ENCODE peak calls at places on chromosomes 1 and 21, in ten cellular contexts. I is right cardiac atrium; S is heart right ventricle; B is endodermal cell; E is lower lobe of right lung; Y is aorta; W is naive thymus-derived CD4-positive, alpha-beta T cell; Q is cardiac muscle cell; O is right lobe of liver; F is fibroblast of lung. P is an unnamed sample. For H3K4me1 and H3K27me3, the result is how much of the 10 kb centered on the place peaks cover.

GRCh38 chr1:162256287-162256686 is 120.4 kb downstream of the SPATA46 start:
- DNase-seq in O (no peak), B (no peak), S (no peak), I (no peak), Y (no peak), Q (no peak), W (no peak), E (no peak), F (no peak), P (no peak)

GRCh38 chr1:217780993-217781392 is 149.8 kb downstream of the SPATA17 start:
- DNase-seq in Q (no peak), B (no peak), W (no peak), O (no peak), E (no peak), I (no peak), Y (no peak), F (no peak), S (no peak), P (no peak)

GRCh38 chr1:71521655-71522264 is 440.9 kb upstream of the ZRANB2 start:
- DNase-seq in Y (peak), S (no peak), B (peak), O (no peak), W (no peak), E (no peak), Q (peak), F (peak), I (peak), P (no peak)

GRCh38 chr1:183306317-183307042 is 111.7 kb downstream of the NMNAT2 start:
- DNase-seq in I (no peak), Y (no peak), E (no peak), B (peak), Q (no peak), S (no peak), W (no peak), F (no peak), O (no peak), P (no peak)

GRCh38 chr1:168386492-168386891 is 105.8 kb downstream of the TBX19 start:
- DNase-seq in E (no peak), F (no peak), W (no peak), O (no peak), S (no peak), I (no peak), Y (no peak), Q (no peak), B (peak), P (no peak)

GRCh38 chr1:228989992-228990827 is 254.9 kb downstream of the RHOU start:
- DNase-seq in E (peak), I (peak), W (no peak), B (peak), Q (peak), Y (peak), S (peak), O (peak), F (no peak), P (no peak)

GRCh38 chr21:35984654-35985366 is 75.5 kb downstream of the SETD4 start:
- DNase-seq in Y (no peak), B (no peak), F (no peak), O (no peak), E (no peak), Q (no peak), W (no peak), S (no peak), I (no peak), P (no peak)

GRCh38 chr1:147334292-147334691 is 91.8 kb downstream of the CHD1L start:
- DNase-seq in I (no peak), F (no peak), E (no peak), Q (peak), S (no peak), Y (no peak), W (no peak), O (no peak), B (no peak), P (no peak)

GRCh38 chr1:7470904-7471638 is 300.0 kb upstream of the VAMP3 start:
- DNase-seq in B (no peak), Y (peak), Q (peak), E (peak), W (no peak), I (peak), S (peak), O (no peak), F (peak), P (peak)

GRCh38 chr1:28102169-28102568 is 13.8 kb upstream of the EYA3 start:
- DNase-seq in W (no peak), O (no peak), Q (no peak), E (no peak), F (no peak), S (no peak), Y (no peak), B (no peak), I (no peak), P (no peak)

GRCh38 chr21:15455819-15456462 is 273.8 kb upstream of the USP25 start:
- DNase-seq in S (no peak), O (peak), W (no peak), E (no peak), I (no peak), F (no peak), Y (no peak), B (no peak), Q (no peak), P (peak)

GRCh38 chr21:29953690-29954089 is 13.9 kb upstream of the GRIK1 start:
- DNase-seq in E (no peak), F (no peak), I (no peak), B (no peak), W (no peak), O (no peak), Q (no peak), Y (no peak), S (no peak), P (no peak)

GRCh38 chr1:32411261-32411660 is 17.0 kb upstream of the BSDC1 start:
- DNase-seq in Q (no peak), S (no peak), W (no peak), Y (no peak), I (no peak), O (no peak), E (no peak), F (no peak), B (no peak), P (no peak)

GRCh38 chr1:11285883-11286734 is 13.1 kb downstream of the UBIAD1 start:
- DNase-seq in O (no peak), Q (peak), W (no peak), B (no peak), E (no peak), I (no peak), Y (no peak), S (no peak), F (peak), P (no peak)

GRCh38 chr1:94339229-94339927 is 78.8 kb upstream of the ABCD3 start:
- DNase-seq in Y (no peak), F (no peak), E (no peak), B (no peak), O (no peak), I (no peak), Q (no peak), W (no peak), S (no peak), P (no peak)

GRCh38 chr1:111209622-111210021 is 9.2 kb upstream of the DENND2D start:
- DNase-seq in F (no peak), Q (no peak), S (no peak), B (no peak), E (no peak), W (no peak), Y (no peak), I (no peak), O (no peak), P (no peak)

GRCh38 chr1:24119859-24120756 is 8.2 kb upstream of the MYOM3 start:
- DNase-seq in B (no peak), F (peak), I (peak), S (peak), Y (peak), E (peak), Q (peak), W (no peak), O (peak), P (no peak)

DNA sequence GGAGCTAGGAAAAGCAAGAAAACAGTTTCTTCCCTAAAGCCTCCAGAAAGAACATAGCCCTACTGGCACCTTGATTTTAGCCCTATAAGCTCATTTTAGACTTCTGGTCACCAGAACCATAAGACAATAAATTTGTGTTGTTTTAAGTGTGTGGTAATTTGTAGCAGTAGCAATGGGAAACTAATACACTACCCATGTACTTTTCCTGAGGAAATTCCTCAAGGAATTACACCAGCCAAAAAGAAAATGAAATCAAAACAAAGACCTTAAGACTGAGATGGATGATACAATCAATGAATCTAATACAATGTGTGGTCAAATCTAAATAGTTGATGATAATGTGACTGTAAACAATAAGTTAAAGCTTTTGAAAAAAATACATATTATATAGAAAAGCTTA is 11.8 kb downstream of the VAMP4 start:
- DNase-seq in B (no peak), E (no peak), Y (no peak), I (no peak), W (no peak), O (no peak), F (no peak), Q (no peak), S (no peak), P (no peak)
- H3K4me1 ChIP-seq in B (under half), E (under half), Y (under half), I (under half), W (under half), O (under half), F (under half), Q (under half), S (under half), P (under half)

GRCh38 chr1:156115514-156116374 is 1.2 kb downstream of the LMNA start:
- DNase-seq in O (peak), Y (peak), Q (peak), W (no peak), F (peak), S (peak), I (peak), E (peak), B (peak), P (no peak)

GRCh38 chr1:156114101-156114918 is at the start of gene LMNA:
- DNase-seq in Y (peak), O (peak), E (peak), W (peak), S (peak), B (peak), I (peak), F (peak), Q (peak), P (peak)

GRCh38 chr1:156112276-156113137 is 2.0 kb upstream of the LMNA start:
- DNase-seq in S (no peak), Y (no peak), Q (no peak), B (no peak), W (no peak), E (no peak), O (no peak), I (no peak), F (peak), P (no peak)

GRCh38 chr1:156113263-156114004 is 1.1 kb upstream of the LMNA start:
- DNase-seq in I (no peak), Q (no peak), B (peak), E (no peak), F (no peak), W (no peak), S (no peak), Y (no peak), O (no peak), P (no peak)

GRCh38 chr1:156114919-156115513 is 505 bp downstream of the LMNA start:
- DNase-seq in S (no peak), E (no peak), O (no peak), Q (peak), I (peak), Y (peak), W (peak), B (peak), F (no peak), P (no peak)
- H3K27me3 ChIP-seq in S (under half), E (under half), O (under half), Q (under half), I (under half), Y (under half), W (under half), B (under half), F (under half), P (under half)

DNA sequence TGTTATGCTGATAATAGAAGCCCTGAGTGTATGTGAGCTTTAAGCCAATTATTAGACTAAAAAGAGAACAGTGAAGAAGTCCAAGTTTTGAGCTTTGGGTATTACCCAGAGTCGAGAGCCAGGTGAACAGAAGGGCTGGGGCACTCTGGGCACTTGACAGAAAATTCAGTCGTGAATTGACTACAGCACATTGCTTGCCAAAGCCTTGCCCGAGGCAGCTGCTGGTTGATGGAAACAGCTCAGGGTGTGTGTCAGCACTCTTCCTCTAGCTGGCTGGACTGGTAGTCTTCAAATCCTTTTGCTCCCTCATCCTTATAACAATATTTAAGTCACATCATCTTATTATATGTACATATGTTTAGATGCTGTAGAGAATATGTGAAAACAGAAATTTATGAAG is 21.3 kb downstream of the PDE4B start:
- DNase-seq in Y (no peak), O (no peak), S (no peak), E (no peak), Q (no peak), F (peak), I (no peak), W (no peak), B (no peak), P (no peak)
- H3K27ac ChIP-seq in Y (no peak), O (no peak), S (no peak), E (no peak), Q (no peak), F (peak), I (no peak), W (no peak), B (no peak), P (no peak)

GRCh38 chr21:43608225-43608624 is 51.1 kb downstream of the HSF2BP start:
- DNase-seq in F (peak), B (no peak), W (no peak), Y (no peak), E (no peak), I (no peak), S (no peak), O (no peak), Q (peak), P (no peak)
- H3K4me1 ChIP-seq in F (under half), B (under half), W (under half), Y (under half), E (under half), I (under half), S (under half), O (under half), Q (under half), P (under half)

DNA sequence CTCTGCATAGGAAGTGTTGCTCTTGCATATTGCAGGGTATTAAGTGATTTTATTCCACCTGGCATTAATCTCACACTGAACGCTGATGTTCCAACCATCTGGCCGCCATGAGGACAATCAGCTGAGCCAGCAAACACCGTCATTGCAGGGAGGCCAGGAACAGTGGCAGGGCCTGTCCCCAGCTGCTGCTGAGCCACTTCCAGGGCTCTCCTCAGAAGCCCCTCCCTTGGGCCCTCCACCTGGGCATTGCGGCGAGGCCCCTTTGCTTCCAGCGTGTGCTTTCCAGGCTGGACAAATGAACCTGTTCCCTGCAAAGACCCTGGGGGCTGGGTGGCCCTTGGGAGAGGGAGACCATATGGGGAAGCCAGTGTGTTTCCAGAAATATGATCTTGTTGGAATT is 171.6 kb upstream of the C1orf174 start:
- DNase-seq in W (no peak), Q (no peak), S (no peak), B (no peak), O (peak), E (no peak), Y (no peak), F (no peak), I (no peak), P (no peak)
- H3K27me3 ChIP-seq in W (under half), Q (under half), S (under half), B (under half), O (under half), E (under half), Y (under half), F (under half), I (under half), P (under half)

DNA sequence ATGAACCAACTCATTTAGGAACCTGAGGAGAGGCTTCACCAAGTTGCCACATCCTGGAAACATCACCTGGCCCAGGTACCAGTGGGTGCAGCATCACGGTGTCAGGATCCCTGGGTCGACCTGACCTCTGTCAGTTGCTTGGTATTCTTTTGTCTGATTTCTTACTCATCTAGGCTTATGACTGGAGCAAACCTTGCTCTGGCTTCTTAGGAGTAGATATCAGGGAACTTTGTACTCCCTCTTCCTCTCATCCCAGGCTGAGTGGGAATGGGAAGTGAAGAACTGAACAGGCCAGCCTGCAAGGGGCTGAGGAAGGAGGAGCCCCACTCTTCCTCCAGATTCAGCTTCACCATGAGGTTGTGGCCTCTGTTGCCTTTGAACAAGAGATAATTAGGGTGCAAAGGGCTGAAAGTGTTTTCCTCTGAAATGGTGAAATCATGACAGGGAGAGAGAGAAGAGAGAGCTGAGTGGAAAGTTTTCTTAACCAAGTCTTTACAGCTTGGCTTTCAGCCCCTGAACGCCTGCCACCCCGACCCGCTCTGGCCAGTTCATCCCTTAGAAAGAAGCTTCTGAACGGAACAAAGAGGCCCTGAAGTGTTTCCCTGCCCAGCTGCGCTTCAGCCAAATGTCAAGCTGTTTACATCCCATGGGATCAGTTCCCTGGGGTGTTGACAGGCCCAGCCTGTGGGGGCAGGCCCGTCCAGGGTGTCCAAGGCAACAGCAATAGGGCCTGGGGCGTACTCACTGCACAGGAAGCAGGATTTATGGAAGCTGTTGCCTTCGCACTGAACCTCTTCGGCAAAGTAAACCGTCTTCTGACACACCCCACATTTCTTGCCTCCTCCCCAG is 11.3 kb downstream of the CSRP1 start:
- DNase-seq in E (peak), B (no peak), O (peak), F (peak), W (no peak), S (peak), Y (peak), I (peak), Q (peak), P (no peak)
- H3K27ac ChIP-seq in E (peak), B (peak), O (peak), F (peak), W (no peak), S (peak), Y (peak), I (peak), Q (peak), P (peak)

GRCh38 chr21:27047331-27048314 is 80.7 kb upstream of the ADAMTS5 start:
- DNase-seq in B (no peak), I (no peak), E (no peak), Q (no peak), Y (no peak), S (no peak), W (no peak), F (peak), O (no peak), P (no peak)

GRCh38 chr21:27040738-27041137 is 73.8 kb upstream of the ADAMTS5 start:
- DNase-seq in F (no peak), I (no peak), Q (no peak), E (no peak), W (no peak), S (no peak), O (no peak), Y (no peak), B (no peak), P (no peak)

GRCh38 chr21:27043377-27043776 is 76.5 kb upstream of the ADAMTS5 start:
- DNase-seq in E (no peak), B (no peak), W (no peak), S (no peak), F (no peak), O (no peak), Q (no peak), Y (no peak), I (no peak), P (no peak)

DNA sequence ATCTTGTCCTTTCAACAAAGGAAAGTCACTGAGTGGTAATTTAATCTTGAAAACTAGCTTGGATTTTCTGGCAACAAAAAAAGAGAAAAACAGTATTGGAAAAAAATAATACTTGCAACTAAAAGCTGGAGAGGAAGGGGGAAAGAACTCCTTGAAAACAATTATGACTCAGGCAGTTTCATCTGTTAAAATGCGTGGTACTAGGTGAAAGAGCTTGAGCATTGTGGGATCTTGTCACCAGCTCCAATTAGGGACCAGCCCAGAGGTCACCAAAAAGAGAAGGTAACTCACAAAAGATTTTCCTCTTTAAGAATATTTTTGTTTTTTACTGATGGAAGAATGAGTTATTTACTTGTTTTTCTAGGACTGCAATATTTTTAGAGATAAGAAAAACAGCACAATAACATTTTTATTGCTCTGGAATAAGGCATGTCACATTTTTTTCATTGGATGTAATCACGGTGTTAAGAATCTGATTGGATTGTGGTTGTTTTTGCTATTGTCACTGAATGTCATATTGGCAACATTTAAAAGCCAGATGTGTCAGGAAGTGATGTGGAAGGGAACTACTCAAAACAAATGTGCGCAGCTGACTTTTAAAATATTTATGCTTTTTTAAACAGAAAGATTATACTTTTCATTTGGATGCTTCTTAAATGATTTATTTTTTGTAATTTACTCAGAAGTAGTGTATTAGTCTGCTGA is 78.5 kb upstream of the ADAMTS5 start:
- DNase-seq in Q (no peak), Y (no peak), O (no peak), S (no peak), E (no peak), W (no peak), F (no peak), I (no peak), B (no peak), P (no peak)
- H3K4me1 ChIP-seq in Q (under half), Y (under half), O (under half), S (under half), E (under half), W (under half), F (under half), I (under half), B (under half), P (under half)

DNA sequence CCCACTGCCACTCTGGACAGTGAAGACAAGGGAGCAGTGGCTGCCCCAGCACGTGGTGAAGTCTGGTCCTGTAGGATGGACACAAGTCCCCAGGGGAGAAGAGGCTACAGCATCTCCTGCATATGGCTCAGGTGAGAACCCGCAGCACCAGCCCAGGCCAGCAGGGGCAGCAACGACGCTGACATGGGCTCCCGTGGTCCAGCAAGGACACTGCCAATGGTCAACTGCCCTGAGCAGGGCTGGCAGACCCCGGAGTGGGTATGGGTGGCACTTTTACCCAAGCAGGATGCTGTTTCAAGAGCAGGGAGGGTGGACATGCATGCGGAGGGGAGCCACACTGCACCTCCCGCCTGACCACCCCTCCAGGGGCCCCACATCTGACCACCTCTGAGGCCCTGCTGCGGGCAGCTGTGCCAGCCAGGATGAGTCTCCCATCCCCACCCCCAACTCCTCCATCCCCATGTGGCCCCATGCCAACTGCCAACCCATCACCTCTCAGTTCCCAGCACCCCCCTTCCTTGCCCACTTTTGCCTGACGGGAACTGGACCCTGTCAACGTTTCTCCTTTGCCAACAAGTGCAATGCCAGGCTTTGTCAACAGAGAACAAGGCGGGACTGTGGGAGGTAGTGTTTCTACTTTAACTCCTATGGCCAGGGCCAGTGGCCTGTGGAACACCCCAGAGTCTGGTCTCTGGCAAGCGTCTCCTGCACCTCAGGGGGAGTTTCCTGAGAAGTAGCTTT is 8.6 kb downstream of the MORN1 start:
- DNase-seq in O (peak), F (peak), Q (peak), S (peak), W (no peak), B (peak), E (peak), I (peak), Y (peak), P (peak)
- H3K27me3 ChIP-seq in O (under half), F (under half), Q (under half), S (under half), W (under half), B (under half), E (under half), I (under half), Y (under half), P (under half)

P was measured in RWPE2.